ENCODE peak calls at places on chromosomes 13 and 19, in six cellular contexts. M, W, F, L, X and Z are unnamed samples.

GRCh38 chr19:3345850-3346460 is 20.4 kb upstream of the NFIC start:
- DNase-seq in M (no peak), W (no peak), F (no peak), L (no peak), X (no peak), Z (no peak)

GRCh38 chr13:78993792-78994191 is 334.8 kb upstream of the OBI1 start:
- DNase-seq in M (no peak), W (no peak), F (no peak), L (no peak), X (no peak), Z (no peak)

GRCh38 chr13:30796132-30796832 is 60.9 kb downstream of the ALOX5AP start:
- DNase-seq in M (no peak), W (no peak), F (no peak), L (no peak), X (no peak), Z (peak; percentile 46)

GRCh38 chr19:46928951-46929350 is 68.2 kb downstream of the ARHGAP35 start:
- DNase-seq in M (no peak), W (no peak), F (no peak), L (no peak), X (no peak), Z (no peak)

GRCh38 chr19:29484876-29485275 is 40.9 kb upstream of the VSTM2B start:
- DNase-seq in M (no peak), W (no peak), F (no peak), L (no peak), X (no peak), Z (no peak)

GRCh38 chr13:98496239-98496668 is 80.7 kb downstream of the STK24 start:
- DNase-seq in M (no peak), W (peak; percentile 27), F (no peak), L (no peak), X (no peak), Z (no peak)

GRCh38 chr13:45456196-45456972 is 8.4 kb upstream of the COG3 start:
- DNase-seq in M (no peak), W (no peak), F (no peak), L (no peak), X (no peak), Z (no peak)

GRCh38 chr13:20489185-20489820 is 36.4 kb downstream of the CRYL1 start:
- DNase-seq in M (no peak), W (no peak), F (peak; percentile 49), L (no peak), X (no peak), Z (peak; percentile 39)

GRCh38 chr13:43522788-43523187 is 264.0 kb downstream of the ENOX1 start:
- DNase-seq in M (no peak), W (no peak), F (no peak), L (no peak), X (no peak), Z (no peak)

GRCh38 chr19:41811036-41811435 is 14.6 kb downstream of the CEACAM3 start:
- DNase-seq in M (no peak), W (no peak), F (no peak), L (no peak), X (no peak), Z (no peak)

GRCh38 chr13:97743946-97744345 is 209.5 kb upstream of the IPO5 start:
- DNase-seq in M (no peak), W (no peak), F (no peak), L (no peak), X (no peak), Z (no peak)

GRCh38 chr13:40533072-40533471 is 133.4 kb downstream of the FOXO1 start:
- DNase-seq in M (no peak), W (no peak), F (no peak), L (no peak), X (no peak), Z (no peak)

GRCh38 chr13:62747629-62748028 is 1332.0 kb upstream of the PCDH20 start:
- DNase-seq in M (no peak), W (no peak), F (no peak), L (no peak), X (no peak), Z (no peak)

GRCh38 chr13:50357586-50358118 is 342.4 kb downstream of the KCNRG start:
- DNase-seq in M (no peak), W (no peak), F (no peak), L (no peak), X (peak; percentile 10), Z (no peak)

GRCh38 chr19:51094696-51095279 is 12.1 kb upstream of the KLK14 start:
- DNase-seq in M (peak; percentile 89), W (peak; percentile 13), F (no peak), L (no peak), X (peak; percentile 85), Z (no peak)

GRCh38 chr19:51365211-51366049 is 758 bp downstream of the ETFB start:
- DNase-seq in M (no peak), W (peak; percentile 95), F (no peak), L (no peak), X (peak; percentile 47), Z (no peak)

GRCh38 chr19:13984186-13984585 is 21.9 kb downstream of the RFX1 start:
- DNase-seq in M (peak; percentile 42), W (no peak), F (no peak), L (no peak), X (no peak), Z (no peak)

GRCh38 chr13:93758575-93758974 is 532.0 kb downstream of the GPC6 start:
- DNase-seq in M (no peak), W (peak; percentile 13), F (no peak), L (no peak), X (no peak), Z (no peak)

GRCh38 chr19:4803736-4804695 is 12.5 kb downstream of the FEM1A start:
- DNase-seq in M (peak; percentile 90), W (peak; percentile 66), F (peak; percentile 41), L (peak; percentile 57), X (peak; percentile 85), Z (peak; percentile 39)

GRCh38 chr19:1411255-1412191 is 4.1 kb downstream of the DAZAP1 start:
- DNase-seq in M (no peak), W (no peak), F (no peak), L (no peak), X (no peak), Z (no peak)

GRCh38 chr13:78228211-78228610 is 309.6 kb upstream of the EDNRB start:
- DNase-seq in M (no peak), W (no peak), F (no peak), L (no peak), X (no peak), Z (no peak)

GRCh38 chr19:46030861-46031550 is 8.2 kb upstream of the PGLYRP1 start:
- DNase-seq in M (no peak), W (no peak), F (no peak), L (no peak), X (no peak), Z (no peak)

GRCh38 chr13:110397445-110397844 is 90.4 kb downstream of the COL4A2 start:
- DNase-seq in M (no peak), W (no peak), F (no peak), L (no peak), X (no peak), Z (no peak)
- TF ChIP-seq SIN3A in M (no peak), W (no peak), F (no peak), L (no peak), X (no peak), Z (no peak)

GRCh38 chr19:58557253-58558065 is 952 bp downstream of the UBE2M start:
- DNase-seq in M (no peak), W (no peak), F (no peak), L (no peak), X (no peak), Z (no peak)

GRCh38 chr19:58559275-58560006 is 1.0 kb upstream of the UBE2M start:
- DNase-seq in M (peak; percentile 93), W (peak; percentile 92), F (peak; percentile 90), L (no peak), X (peak; percentile 95), Z (peak; percentile 78)

GRCh38 chr19:58558066-58558622 is at the start of gene UBE2M:
- DNase-seq in M (no peak), W (no peak), F (no peak), L (no peak), X (peak; percentile 66), Z (no peak)

GRCh38 chr19:58560007-58560887 is 1.8 kb upstream of the UBE2M start:
- DNase-seq in M (no peak), W (no peak), F (no peak), L (no peak), X (no peak), Z (no peak)

DNA sequence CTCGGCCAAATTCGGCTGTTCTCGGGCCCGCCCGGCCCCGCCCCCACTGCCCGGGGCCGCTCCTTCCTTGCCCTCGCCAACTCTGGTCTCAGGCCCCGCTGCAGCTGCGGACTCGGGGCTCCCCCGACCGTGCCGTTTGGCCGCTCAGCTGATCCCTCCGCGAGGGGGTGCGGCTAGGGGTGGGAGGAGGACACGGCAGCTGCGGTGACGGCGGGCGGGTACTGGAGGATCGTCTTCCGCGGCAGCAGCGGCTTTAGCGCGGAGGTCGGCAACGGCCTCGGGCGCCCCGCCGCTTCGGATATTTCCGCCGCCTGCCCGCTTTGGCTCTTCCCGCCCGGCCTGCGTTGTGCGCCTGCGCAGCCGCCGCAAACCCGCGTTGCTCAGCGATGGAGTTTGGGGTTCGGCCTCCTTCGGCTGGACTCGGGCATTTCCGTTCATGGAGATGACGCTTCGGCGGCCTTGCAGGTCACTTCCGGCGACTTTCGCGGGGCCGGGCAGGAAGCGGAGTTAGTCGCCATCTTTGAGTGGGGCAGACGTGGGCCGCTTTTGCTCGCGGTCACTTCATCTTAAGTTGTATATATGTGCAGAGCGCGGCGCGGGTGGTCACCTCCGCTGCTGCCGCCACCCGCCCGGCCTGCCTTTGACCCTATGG is 338 bp upstream of the UBE2M start:
- DNase-seq in M (peak; percentile 91), W (peak; percentile 95), F (peak; percentile 98), L (peak; percentile 97), X (peak; percentile 81), Z (peak; percentile 96)
- H3K4me1 ChIP-seq in M (peaks cover 20% of the 10 kb centered on the region), W (peaks cover 34% of the 10 kb centered on the region), F (peaks cover 49% of the 10 kb centered on the region), L (peaks cover 45% of the 10 kb centered on the region), X (peaks cover 74% of the 10 kb centered on the region), Z (peaks cover 37% of the 10 kb centered on the region)

GRCh38 chr19:55692681-55693081 is 17.7 kb downstream of the EPN1 start:
- DNase-seq in M (no peak), W (no peak), F (no peak), L (no peak), X (no peak), Z (no peak)
- TF ChIP-seq SIN3A in M (no peak), W (no peak), F (no peak), L (no peak), X (no peak), Z (no peak)

GRCh38 chr19:49407482-49408015 is 15.7 kb downstream of the PTH2 start:
- DNase-seq in M (no peak), W (no peak), F (no peak), L (no peak), X (no peak), Z (no peak)

GRCh38 chr19:49408816-49409440 is 14.3 kb downstream of the PTH2 start:
- DNase-seq in M (no peak), W (no peak), F (no peak), L (no peak), X (no peak), Z (no peak)

GRCh38 chr19:49403404-49404187 is 15.5 kb downstream of the KASH5 start:
- DNase-seq in M (peak; percentile 3), W (no peak), F (no peak), L (peak; percentile 49), X (no peak), Z (no peak)

GRCh38 chr19:49409441-49410029 is 13.7 kb downstream of the PTH2 start:
- DNase-seq in M (no peak), W (no peak), F (no peak), L (no peak), X (no peak), Z (no peak)

DNA sequence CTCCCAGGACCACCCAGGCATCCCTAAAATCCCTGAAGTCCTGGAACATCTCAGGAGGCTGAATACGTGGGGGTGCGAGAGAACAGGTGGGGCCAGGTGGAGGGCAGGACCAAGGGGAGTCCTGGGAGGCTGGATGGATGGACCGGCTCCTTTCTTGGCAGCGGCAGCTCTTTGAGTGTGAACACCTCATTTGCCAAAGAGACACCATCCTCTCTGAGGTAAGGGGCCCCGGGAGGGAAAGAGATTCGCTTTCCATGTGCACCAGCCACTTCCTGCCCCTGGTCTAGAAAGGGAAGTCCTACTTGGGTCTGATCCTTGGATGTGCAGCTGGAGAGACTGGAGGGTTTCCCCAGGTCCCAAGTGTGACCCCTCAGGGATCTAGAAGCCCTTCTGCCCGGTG is 16.2 kb downstream of the PTH2 start:
- DNase-seq in M (no peak), W (no peak), F (no peak), L (no peak), X (no peak), Z (no peak)
- H3K4me1 ChIP-seq in M (no peaks in the 10 kb centered on the region), W (no peaks in the 10 kb centered on the region), F (peaks cover 28% of the 10 kb centered on the region), L (peaks cover 18% of the 10 kb centered on the region), X (peaks cover 31% of the 10 kb centered on the region), Z (no peaks in the 10 kb centered on the region)